ENCODE peak calls at places on chromosomes 16 and 17, in four cellular contexts. One of them, this sample, is unnamed.

GRCh38 chr17:78013683-78014467 is 55.4 kb downstream of the TNRC6C start:
- DNase-seq in psoas muscle: no peak
- DNase-seq in K562: peak
- DNase-seq in dorsolateral prefrontal cortex: peak
- DNase-seq in this sample: peak

GRCh38 chr17:32348483-32348800 is 1.5 kb upstream of the ZNF207 start:
- DNase-seq in psoas muscle: no peak
- DNase-seq in K562: no peak
- DNase-seq in dorsolateral prefrontal cortex: no peak
- DNase-seq in this sample: no peak

GRCh38 chr16:78396673-78397072 is 297.2 kb downstream of the WWOX start:
- DNase-seq in psoas muscle: no peak
- DNase-seq in K562: no peak
- DNase-seq in dorsolateral prefrontal cortex: no peak
- DNase-seq in this sample: no peak

GRCh38 chr17:5610956-5611355 is 26.6 kb upstream of the NLRP1 start:
- DNase-seq in psoas muscle: no peak
- DNase-seq in K562: no peak
- DNase-seq in dorsolateral prefrontal cortex: no peak
- DNase-seq in this sample: no peak

GRCh38 chr16:55248058-55248457 is 75.9 kb upstream of the IRX6 start:
- DNase-seq in psoas muscle: no peak
- DNase-seq in K562: no peak
- DNase-seq in dorsolateral prefrontal cortex: no peak
- DNase-seq in this sample: no peak

GRCh38 chr16:47928008-47928407 is 227.8 kb downstream of the ABCC12 start:
- DNase-seq in psoas muscle: no peak
- DNase-seq in K562: no peak
- DNase-seq in dorsolateral prefrontal cortex: no peak
- DNase-seq in this sample: no peak

GRCh38 chr17:65181237-65182061 is 44.3 kb downstream of the RGS9 start:
- DNase-seq in psoas muscle: no peak
- DNase-seq in K562: no peak
- DNase-seq in dorsolateral prefrontal cortex: no peak
- DNase-seq in this sample: no peak

GRCh38 chr17:7295230-7296180 is 1.1 kb upstream of the YBX2 start:
- DNase-seq in psoas muscle: no peak
- DNase-seq in K562: no peak
- DNase-seq in dorsolateral prefrontal cortex: no peak
- DNase-seq in this sample: peak

GRCh38 chr17:68445671-68446070 is 11.6 kb downstream of the WIPI1 start:
- DNase-seq in psoas muscle: no peak
- DNase-seq in K562: no peak
- DNase-seq in dorsolateral prefrontal cortex: no peak
- DNase-seq in this sample: no peak

GRCh38 chr17:57994436-57994835 is 6.4 kb upstream of the VEZF1 start:
- DNase-seq in psoas muscle: no peak
- DNase-seq in K562: no peak
- DNase-seq in dorsolateral prefrontal cortex: no peak
- DNase-seq in this sample: no peak

GRCh38 chr16:2008631-2009301 is 855 bp downstream of the ZNF598 start:
- DNase-seq in psoas muscle: no peak
- DNase-seq in K562: peak
- DNase-seq in dorsolateral prefrontal cortex: no peak
- DNase-seq in this sample: peak

GRCh38 chr17:1455291-1455747 is 713 bp downstream of the CRK start:
- DNase-seq in psoas muscle: peak
- DNase-seq in K562: peak
- DNase-seq in dorsolateral prefrontal cortex: peak
- DNase-seq in this sample: peak

GRCh38 chr17:67531291-67531690 is 154.2 kb downstream of the PITPNC1 start:
- DNase-seq in psoas muscle: no peak
- DNase-seq in K562: no peak
- DNase-seq in dorsolateral prefrontal cortex: peak
- DNase-seq in this sample: peak

GRCh38 chr17:75665981-75666380 is 973 bp downstream of the RECQL5 start:
- DNase-seq in psoas muscle: no peak
- DNase-seq in K562: no peak
- DNase-seq in dorsolateral prefrontal cortex: no peak
- DNase-seq in this sample: no peak

GRCh38 chr17:39702901-39703893 is 3.3 kb downstream of the ERBB2 start:
- DNase-seq in psoas muscle: no peak
- DNase-seq in K562: no peak
- DNase-seq in dorsolateral prefrontal cortex: no peak
- DNase-seq in this sample: no peak

GRCh38 chr16:1923299-1924034 is 5.3 kb upstream of the HS3ST6 start:
- DNase-seq in psoas muscle: no peak
- DNase-seq in K562: peak
- DNase-seq in dorsolateral prefrontal cortex: no peak
- DNase-seq in this sample: peak

GRCh38 chr17:49502258-49502657 is 7.2 kb downstream of the NGFR start:
- DNase-seq in psoas muscle: no peak
- DNase-seq in K562: no peak
- DNase-seq in dorsolateral prefrontal cortex: no peak
- DNase-seq in this sample: no peak

GRCh38 chr16:86784267-86784626 is 205.9 kb downstream of the FOXL1 start:
- DNase-seq in psoas muscle: no peak
- DNase-seq in K562: no peak
- DNase-seq in dorsolateral prefrontal cortex: no peak
- DNase-seq in this sample: no peak

GRCh38 chr16:86783626-86784266 is 205.4 kb downstream of the FOXL1 start:
- DNase-seq in psoas muscle: no peak
- DNase-seq in K562: no peak
- DNase-seq in dorsolateral prefrontal cortex: no peak
- DNase-seq in this sample: no peak

GRCh38 chr16:86789621-86790051 is 211.3 kb downstream of the FOXL1 start:
- DNase-seq in psoas muscle: no peak
- DNase-seq in K562: no peak
- DNase-seq in dorsolateral prefrontal cortex: no peak
- DNase-seq in this sample: no peak

GRCh38 chr16:86787538-86787937 is 209.2 kb downstream of the FOXL1 start:
- DNase-seq in psoas muscle: no peak
- DNase-seq in K562: no peak
- DNase-seq in dorsolateral prefrontal cortex: no peak
- DNase-seq in this sample: no peak

GRCh38 chr16:86786338-86786737 is 208.0 kb downstream of the FOXL1 start:
- DNase-seq in psoas muscle: no peak
- DNase-seq in K562: no peak
- DNase-seq in dorsolateral prefrontal cortex: no peak
- DNase-seq in this sample: no peak
- TF ChIP-seq CTCF in psoas muscle: no peak
- TF ChIP-seq CTCF in K562: no peak
- TF ChIP-seq CTCF in dorsolateral prefrontal cortex: no peak
- TF ChIP-seq CTCF in this sample: no peak

DNA sequence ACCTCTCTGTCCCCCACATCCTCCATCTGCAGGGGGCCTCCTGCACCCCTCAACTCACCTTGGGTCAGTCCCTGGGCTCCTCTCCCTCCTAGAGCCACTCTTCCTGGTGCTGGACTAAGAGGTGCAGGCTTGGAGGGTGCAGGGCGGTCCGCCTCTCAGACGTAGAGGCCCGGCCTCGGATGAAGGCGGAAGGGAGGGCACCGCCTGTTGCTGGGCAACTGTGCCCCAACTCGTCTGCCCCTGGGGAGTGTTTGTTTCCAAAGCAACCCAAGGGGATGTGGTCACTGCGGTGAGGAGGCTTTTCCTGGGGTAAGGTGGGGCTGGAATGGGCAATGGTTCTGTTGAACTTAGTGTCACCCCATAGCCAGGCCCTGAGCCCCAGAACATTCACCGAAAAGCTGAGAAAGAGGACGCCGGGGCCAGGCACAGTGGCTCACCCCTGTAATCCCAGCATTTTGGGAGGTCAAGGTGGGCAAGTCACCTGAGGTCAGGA is at the start of gene C16orf54:
- DNase-seq in psoas muscle: peak
- DNase-seq in K562: no peak
- DNase-seq in dorsolateral prefrontal cortex: no peak
- DNase-seq in this sample: no peak
- H3K27ac ChIP-seq in psoas muscle: no peak
- H3K27ac ChIP-seq in K562: no peak
- H3K27ac ChIP-seq in dorsolateral prefrontal cortex: no peak
- H3K27ac ChIP-seq in this sample: no peak

GRCh38 chr17:17783121-17783824 is 53.5 kb downstream of the SREBF1 start:
- DNase-seq in psoas muscle: peak
- DNase-seq in K562: peak
- DNase-seq in dorsolateral prefrontal cortex: peak
- DNase-seq in this sample: peak
- TF ChIP-seq CTCF in psoas muscle: peak
- TF ChIP-seq CTCF in K562: no peak
- TF ChIP-seq CTCF in dorsolateral prefrontal cortex: peak
- TF ChIP-seq CTCF in this sample: peak

GRCh38 chr17:82249896-82250581 is 21.2 kb downstream of the SLC16A3 start:
- DNase-seq in psoas muscle: no peak
- DNase-seq in K562: no peak
- DNase-seq in dorsolateral prefrontal cortex: no peak
- DNase-seq in this sample: no peak

GRCh38 chr17:82250868-82251500 is 22.1 kb downstream of the SLC16A3 start:
- DNase-seq in psoas muscle: no peak
- DNase-seq in K562: no peak
- DNase-seq in dorsolateral prefrontal cortex: no peak
- DNase-seq in this sample: no peak

GRCh38 chr17:82255573-82255972 is 17.9 kb downstream of the CSNK1D start:
- DNase-seq in psoas muscle: no peak
- DNase-seq in K562: no peak
- DNase-seq in dorsolateral prefrontal cortex: no peak
- DNase-seq in this sample: no peak

GRCh38 chr17:82252511-82253178 is 20.9 kb downstream of the CSNK1D start:
- DNase-seq in psoas muscle: no peak
- DNase-seq in K562: no peak
- DNase-seq in dorsolateral prefrontal cortex: no peak
- DNase-seq in this sample: no peak

GRCh38 chr17:82253179-82253544 is 20.3 kb downstream of the CSNK1D start:
- DNase-seq in psoas muscle: no peak
- DNase-seq in K562: no peak
- DNase-seq in dorsolateral prefrontal cortex: no peak
- DNase-seq in this sample: no peak
- H3K27ac ChIP-seq in psoas muscle: no peak
- H3K27ac ChIP-seq in K562: no peak
- H3K27ac ChIP-seq in dorsolateral prefrontal cortex: no peak
- H3K27ac ChIP-seq in this sample: no peak

DNA sequence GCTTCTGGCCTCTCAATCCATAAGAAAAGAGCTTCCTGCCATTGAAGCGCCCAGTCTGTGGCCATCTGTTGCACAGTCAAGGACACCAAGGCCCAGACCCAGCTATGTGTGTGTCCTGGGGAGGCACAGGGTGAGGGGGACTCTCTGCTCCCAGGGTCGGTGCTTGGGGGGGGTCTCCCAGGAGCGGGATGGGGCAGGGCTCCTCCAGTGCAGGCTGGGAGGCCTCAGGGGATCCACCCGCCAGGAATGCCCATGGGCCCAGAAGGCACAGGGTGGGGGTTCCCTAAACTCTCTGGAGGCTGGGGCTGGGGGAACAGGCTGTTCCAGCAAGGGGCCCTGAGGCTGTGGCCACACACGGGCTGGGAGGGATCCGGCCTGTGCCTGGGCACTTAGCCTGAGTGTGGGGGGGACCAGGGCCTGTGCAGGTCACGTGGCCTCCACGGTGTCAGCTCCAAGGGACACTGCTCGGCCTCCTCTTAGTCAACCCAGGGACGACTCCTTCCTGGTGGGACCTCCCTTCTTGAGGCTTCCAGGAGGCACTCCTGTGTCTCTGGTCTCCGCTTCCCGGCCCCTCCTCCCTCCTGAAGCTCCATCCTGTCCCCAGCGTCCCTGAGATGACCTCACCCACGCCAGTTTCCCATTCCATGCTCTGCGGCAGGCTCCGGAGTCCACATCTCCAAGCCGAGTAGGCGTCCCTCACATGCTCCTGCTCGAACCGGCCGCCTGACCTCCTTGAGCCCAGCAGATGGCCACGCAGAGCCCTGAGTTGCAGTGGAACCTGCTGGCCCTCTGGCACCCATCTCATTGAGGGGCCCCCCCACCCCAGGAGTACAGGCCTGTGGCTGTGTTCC is 23.1 kb upstream of the BAHCC1 start:
- DNase-seq in psoas muscle: peak
- DNase-seq in K562: no peak
- DNase-seq in dorsolateral prefrontal cortex: no peak
- DNase-seq in this sample: peak
- TF ChIP-seq CTCF in psoas muscle: peak
- TF ChIP-seq CTCF in K562: peak
- TF ChIP-seq CTCF in dorsolateral prefrontal cortex: no peak
- TF ChIP-seq CTCF in this sample: peak

GRCh38 chr16:30721606-30722005 is 22.6 kb downstream of the SRCAP start:
- DNase-seq in psoas muscle: no peak
- DNase-seq in K562: no peak
- DNase-seq in dorsolateral prefrontal cortex: no peak
- DNase-seq in this sample: no peak
- H3K27ac ChIP-seq in psoas muscle: no peak
- H3K27ac ChIP-seq in K562: no peak
- H3K27ac ChIP-seq in dorsolateral prefrontal cortex: no peak
- H3K27ac ChIP-seq in this sample: no peak

GRCh38 chr16:30185683-30186421 is 2.5 kb downstream of the CORO1A start:
- DNase-seq in psoas muscle: peak
- DNase-seq in K562: no peak
- DNase-seq in dorsolateral prefrontal cortex: no peak
- DNase-seq in this sample: peak
- TF ChIP-seq CTCF in psoas muscle: no peak
- TF ChIP-seq CTCF in K562: no peak
- TF ChIP-seq CTCF in dorsolateral prefrontal cortex: no peak
- TF ChIP-seq CTCF in this sample: no peak

GRCh38 chr16:203246-203645 is 23.0 kb downstream of the HBQ1 start:
- DNase-seq in psoas muscle: no peak
- DNase-seq in K562: no peak
- DNase-seq in dorsolateral prefrontal cortex: no peak
- DNase-seq in this sample: no peak

GRCh38 chr16:194516-194915 is 14.3 kb downstream of the HBQ1 start:
- DNase-seq in psoas muscle: no peak
- DNase-seq in K562: no peak
- DNase-seq in dorsolateral prefrontal cortex: no peak
- DNase-seq in this sample: no peak

GRCh38 chr16:200388-200787 is 20.1 kb downstream of the HBQ1 start:
- DNase-seq in psoas muscle: no peak
- DNase-seq in K562: no peak
- DNase-seq in dorsolateral prefrontal cortex: no peak
- DNase-seq in this sample: no peak
- H3K27ac ChIP-seq in psoas muscle: no peak
- H3K27ac ChIP-seq in K562: no peak
- H3K27ac ChIP-seq in dorsolateral prefrontal cortex: no peak
- H3K27ac ChIP-seq in this sample: no peak